ENCODE peak calls at places on chromosome 4, in ten cellular contexts. B is heart left ventricle, V is endothelial cell of umbilical vein, E is tibial nerve, P is stomach, X is A549, C is spleen, Q is transverse colon, S is uterus, J is suprapubic skin. T is an unnamed sample.

GRCh38 chr4:71441186-71442169 is 102.7 kb downstream of the SLC4A4 start:
- DNase-seq in E (no peak), Q (no peak), B (no peak), J (no peak), P (no peak), X (no peak), S (no peak), C (no peak), V (no peak), T (peak; percentile 35)

GRCh38 chr4:95715830-95716229 is 124.1 kb upstream of the PDHA2 start:
- DNase-seq in Q (no peak), V (no peak), P (no peak), B (no peak), J (no peak), X (no peak), C (no peak), E (no peak), S (no peak), T (no peak)

GRCh38 chr4:137674066-137674465 is 141.8 kb upstream of the PCDH18 start:
- DNase-seq in E (no peak), J (no peak), C (no peak), S (no peak), Q (no peak), P (no peak), B (no peak), V (no peak), X (no peak), T (no peak)

GRCh38 chr4:88610771-88611170 is 18.5 kb downstream of the HERC3 start:
- DNase-seq in P (no peak), S (peak; percentile 44), V (no peak), X (no peak), C (no peak), J (no peak), Q (no peak), B (peak; percentile 79), E (no peak), T (peak; percentile 41)

GRCh38 chr4:1038948-1039492 is 27.6 kb downstream of the FGFRL1 start:
- DNase-seq in E (no peak), P (no peak), X (no peak), S (no peak), C (no peak), B (no peak), V (no peak), Q (no peak), J (no peak), T (no peak)

GRCh38 chr4:145938618-145939177 is at the start of gene ZNF827:
- DNase-seq in P (peak; percentile 59), V (peak; percentile 76), Q (peak; percentile 78), E (peak; percentile 43), X (peak; percentile 73), C (peak; percentile 90), J (no peak), B (peak; percentile 73), S (peak; percentile 63), T (peak; percentile 69)

GRCh38 chr4:148795156-148795864 is 353.1 kb upstream of the NR3C2 start:
- DNase-seq in P (peak; percentile 81), C (no peak), V (peak; percentile 55), J (no peak), Q (no peak), S (no peak), E (no peak), B (peak; percentile 40), X (no peak), T (peak; percentile 21)

GRCh38 chr4:81736324-81736723 is 264.6 kb upstream of the RASGEF1B start:
- DNase-seq in P (no peak), C (no peak), X (no peak), Q (no peak), B (no peak), V (no peak), E (no peak), J (no peak), S (no peak), T (no peak)

GRCh38 chr4:130747842-130748241 is 1651.9 kb downstream of the C4orf33 start:
- DNase-seq in V (no peak), B (no peak), E (no peak), X (peak; percentile 7), Q (no peak), P (no peak), S (no peak), J (no peak), C (no peak), T (no peak)
- TF ChIP-seq CTCF in V (no peak), B (peak; percentile 24), E (no peak), X (peak; percentile 19), Q (no peak), P (no peak), S (no peak), J (no peak), C (no peak), T (peak; percentile 47)

GRCh38 chr4:6907658-6908191 is 1.9 kb upstream of the TBC1D14 start:
- DNase-seq in J (no peak), V (peak; percentile 29), Q (peak; percentile 72), B (peak; percentile 56), X (peak; percentile 32), C (peak; percentile 86), E (no peak), S (no peak), P (peak; percentile 73), T (peak; percentile 65)

GRCh38 chr4:6909970-6910339 is 329 bp downstream of the TBC1D14 start:
- DNase-seq in J (no peak), S (no peak), E (no peak), P (no peak), V (no peak), B (peak; percentile 58), X (no peak), C (peak; percentile 93), Q (peak; percentile 39), T (peak; percentile 39)

GRCh38 chr4:6908397-6909112 is 1.1 kb upstream of the TBC1D14 start:
- DNase-seq in Q (no peak), P (no peak), B (no peak), X (no peak), C (peak; percentile 82), J (no peak), E (no peak), S (no peak), V (peak; percentile 38), T (no peak)

GRCh38 chr4:6910340-6910959 is 824 bp downstream of the TBC1D14 start:
- DNase-seq in V (no peak), C (no peak), P (no peak), X (peak; percentile 48), E (no peak), S (no peak), B (no peak), J (no peak), Q (peak; percentile 37), T (no peak)

GRCh38 chr4:6909113-6909969 is at the start of gene TBC1D14:
- DNase-seq in P (peak; percentile 89), Q (peak; percentile 91), X (peak; percentile 80), B (peak; percentile 94), C (peak; percentile 98), J (peak; percentile 95), V (peak; percentile 85), E (peak; percentile 77), S (peak; percentile 89), T (peak; percentile 90)
- TF ChIP-seq POLR2A in P (no peak), Q (peak; percentile 62), X (peak; percentile 73), B (no peak), C (no peak), J (peak; percentile 32), V (peak; percentile 56), E (peak; percentile 54), S (peak; percentile 37), T (peak; percentile 60)

GRCh38 chr4:112252234-112252633 is 20.6 kb downstream of the AP1AR start:
- DNase-seq in P (no peak), B (no peak), S (no peak), E (no peak), J (no peak), X (no peak), V (no peak), C (no peak), Q (no peak), T (no peak)
- TF ChIP-seq CTCF in P (no peak), B (no peak), S (no peak), E (no peak), J (no peak), X (no peak), V (no peak), C (no peak), Q (no peak), T (no peak)

GRCh38 chr4:6557185-6557584 is 17.8 kb upstream of the MAN2B2 start:
- DNase-seq in Q (no peak), X (no peak), B (no peak), S (no peak), J (no peak), E (no peak), C (no peak), V (no peak), P (no peak), T (no peak)
- TF ChIP-seq POLR2A in Q (no peak), X (no peak), B (no peak), S (no peak), J (no peak), E (no peak), C (no peak), V (no peak), P (no peak), T (no peak)

DNA sequence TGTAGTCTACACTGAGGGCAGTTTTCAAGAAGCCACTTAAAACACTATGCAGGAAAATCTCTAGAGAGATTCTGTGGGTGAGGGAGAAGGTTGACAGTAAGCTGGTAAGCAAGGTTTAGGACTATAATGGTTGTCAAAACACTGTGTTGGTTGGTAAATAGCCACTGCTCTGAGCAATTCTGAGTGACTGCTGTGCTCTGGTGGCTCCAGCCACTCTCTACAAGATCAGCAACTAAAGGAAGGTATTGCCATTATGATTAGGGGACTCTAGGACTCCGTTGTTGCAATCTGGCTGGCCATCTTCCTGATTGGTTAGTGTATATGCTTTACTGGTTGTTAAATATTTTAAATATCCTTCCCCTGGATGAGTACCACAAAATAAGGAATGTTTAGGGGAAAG is 5.5 kb upstream of the FAM47E start:
- DNase-seq in C (no peak), V (no peak), B (no peak), E (no peak), P (no peak), X (no peak), J (no peak), S (no peak), Q (no peak), T (no peak)
- TF ChIP-seq CTCF in C (no peak), V (no peak), B (peak; percentile 12), E (no peak), P (no peak), X (no peak), J (no peak), S (no peak), Q (no peak), T (no peak)

T was measured in body of pancreas.